ENCODE peak calls at places on chromosomes 7 and 10, in eight cellular contexts. H is colonic mucosa, A is neuronal stem cell, R is heart right ventricle, L is iPS DF 6.9, T is spleen, I is tibial nerve, D is caudate nucleus. F is an unnamed sample.

GRCh38 chr7:107638594-107638993 is 22.0 kb upstream of the SLC26A4 start:
- DNase-seq in R (no peak), L (no peak), A (no peak), T (no peak), H (no peak), D (no peak), I (no peak), F (no peak)

GRCh38 chr10:70648427-70648826 is 23.9 kb upstream of the ADAMTS14 start:
- DNase-seq in T (no peak), L (no peak), R (no peak), I (no peak), A (no peak), D (no peak), H (no peak), F (no peak)

GRCh38 chr7:25642849-25643248 is 414.6 kb upstream of the NPVF start:
- DNase-seq in D (no peak), T (no peak), I (no peak), H (no peak), A (no peak), R (no peak), L (no peak), F (no peak)

GRCh38 chr7:49245062-49245461 is 320.7 kb downstream of the CDC14C start:
- DNase-seq in I (no peak), R (no peak), L (no peak), H (no peak), T (no peak), A (no peak), D (no peak), F (no peak)

GRCh38 chr7:156751319-156751718 is 110.7 kb downstream of the RNF32 start:
- DNase-seq in A (no peak), L (no peak), R (no peak), D (no peak), H (no peak), I (no peak), T (no peak), F (no peak)

GRCh38 chr7:31954500-31954899 is 115.7 kb downstream of the PDE1C start:
- DNase-seq in H (no peak), T (no peak), I (no peak), A (no peak), R (no peak), D (no peak), L (no peak), F (no peak)

GRCh38 chr10:86673827-86674581 is 5.7 kb downstream of the LDB3 start:
- DNase-seq in A (no peak), D (peak; percentile 28), T (no peak), I (no peak), L (no peak), H (no peak), R (no peak), F (peak; percentile 46)

GRCh38 chr7:115548756-115549155 is 481.8 kb downstream of the TFEC start:
- DNase-seq in I (no peak), H (no peak), A (no peak), D (no peak), L (no peak), R (no peak), T (no peak), F (no peak)

GRCh38 chr10:17607603-17608332 is 9.4 kb downstream of the HACD1 start:
- DNase-seq in I (no peak), A (peak; percentile 39), H (no peak), L (peak; percentile 11), R (peak; percentile 42), T (no peak), D (no peak), F (no peak)

GRCh38 chr10:91140995-91141549 is 79.4 kb upstream of the PCGF5 start:
- DNase-seq in T (no peak), R (no peak), H (no peak), D (no peak), A (no peak), L (no peak), I (no peak), F (no peak)

GRCh38 chr7:23093111-23093510 is 12.5 kb upstream of the KLHL7 start:
- DNase-seq in A (no peak), H (no peak), R (no peak), T (no peak), D (no peak), I (no peak), L (no peak), F (no peak)

GRCh38 chr7:23098460-23098859 is 7.1 kb upstream of the KLHL7 start:
- DNase-seq in D (no peak), L (no peak), H (no peak), R (no peak), T (no peak), I (no peak), A (no peak), F (no peak)

GRCh38 chr7:23098029-23098428 is 7.6 kb upstream of the KLHL7 start:
- DNase-seq in L (no peak), R (no peak), T (no peak), A (no peak), I (no peak), H (no peak), D (no peak), F (no peak)

GRCh38 chr7:23093546-23093945 is 12.0 kb upstream of the KLHL7 start:
- DNase-seq in L (no peak), D (no peak), A (no peak), R (no peak), H (no peak), I (no peak), T (no peak), F (no peak)
- H3K27ac ChIP-seq in L (no peak overlapping the region), D (no peak overlapping the region), A (no peak overlapping the region), R (no peak overlapping the region), H (no peak overlapping the region), I (no peak overlapping the region), T (no peak overlapping the region), F (no peak overlapping the region)

DNA sequence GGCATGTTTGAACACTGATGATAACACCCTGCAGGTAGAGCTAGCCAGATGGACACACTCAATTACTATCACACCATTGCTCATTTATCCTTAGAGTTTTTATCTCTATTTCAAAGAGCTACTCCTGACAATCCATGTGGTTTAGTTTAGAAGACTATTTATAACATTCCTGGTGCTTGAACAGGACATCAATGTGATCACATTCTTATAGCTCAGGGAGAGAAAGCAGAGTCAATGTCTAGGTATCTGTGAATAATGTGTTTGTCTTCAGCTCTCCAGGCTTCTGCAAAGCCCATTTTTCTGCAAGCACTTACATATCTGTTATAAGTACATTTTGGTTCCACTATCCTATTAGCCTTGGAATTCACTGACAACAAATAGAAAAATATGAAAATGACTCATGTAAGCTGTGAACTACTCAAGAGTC is 106.6 kb upstream of the MBL2 start:
- DNase-seq in I (no peak), L (no peak), T (no peak), A (no peak), R (no peak), D (no peak), H (no peak), F (no peak)
- H3K27ac ChIP-seq in I (no peak overlapping the region), L (no peak overlapping the region), T (no peak overlapping the region), A (no peak overlapping the region), R (no peak overlapping the region), D (no peak overlapping the region), H (no peak overlapping the region), F (no peak overlapping the region)

GRCh38 chr7:139092090-139092796 is 17.3 kb downstream of the ZC3HAV1 start:
- DNase-seq in D (no peak), H (no peak), R (no peak), L (no peak), I (no peak), A (no peak), T (no peak), F (no peak)
- H3K27ac ChIP-seq in D (no peak overlapping the region), H (no peak overlapping the region), R (no peak overlapping the region), L (no peak overlapping the region), I (no peak overlapping the region), A (no peak overlapping the region), T (no peak overlapping the region), F (no peak overlapping the region)

GRCh38 chr10:68492118-68492517 is 20.3 kb upstream of the DNA2 start:
- DNase-seq in A (no peak), L (no peak), R (no peak), I (no peak), D (no peak), T (no peak), H (no peak), F (no peak)

GRCh38 chr10:68499544-68499943 is 27.8 kb upstream of the DNA2 start:
- DNase-seq in R (no peak), A (no peak), H (no peak), T (no peak), D (no peak), L (no peak), I (no peak), F (no peak)

GRCh38 chr10:68501691-68502090 is 25.6 kb downstream of the SLC25A16 start:
- DNase-seq in H (no peak), L (no peak), T (no peak), A (no peak), D (no peak), R (no peak), I (no peak), F (no peak)

GRCh38 chr10:68496072-68496471 is 24.3 kb upstream of the DNA2 start:
- DNase-seq in H (no peak), T (no peak), A (no peak), L (peak; percentile 11), R (no peak), D (no peak), I (no peak), F (no peak)
- H3K27ac ChIP-seq in H (no peak overlapping the region), T (no peak overlapping the region), A (no peak overlapping the region), L (no peak overlapping the region), R (no peak overlapping the region), D (no peak overlapping the region), I (no peak overlapping the region), F (no peak overlapping the region)

GRCh38 chr7:66741706-66742053 is 1.1 kb downstream of the RABGEF1 start:
- DNase-seq in L (no peak), D (no peak), I (no peak), T (peak; percentile 78), H (no peak), A (no peak), R (no peak), F (no peak)
- H3K27ac ChIP-seq in L (no peak overlapping the region), D (no peak overlapping the region), I (peak overlapping the region; percentile 92), T (peak overlapping the region; percentile 96), H (peak overlapping the region; percentile 98), A (no peak overlapping the region), R (peak overlapping the region; percentile 97), F (no peak overlapping the region)